ENCODE peak calls at places on chromosomes 13 and 19, in five cellular contexts. M, F, Y, A and R are unnamed samples.

GRCh38 chr13:40189885-40190655 is 476.4 kb downstream of the FOXO1 start:
- DNase-seq in Y (no peak), A (no peak), F (peak), M (no peak), R (no peak)

GRCh38 chr19:485122-485521 is 11.2 kb upstream of the MADCAM1 start:
- DNase-seq in Y (no peak), M (no peak), F (no peak), A (no peak), R (peak)

GRCh38 chr19:35673121-35673804 is 6.9 kb downstream of the UPK1A start:
- DNase-seq in M (peak), A (no peak), F (no peak), Y (peak), R (peak)

GRCh38 chr19:28943651-28944050 is 269.3 kb downstream of the UQCRFS1 start:
- DNase-seq in A (no peak), F (no peak), M (no peak), Y (no peak), R (no peak)

GRCh38 chr19:12163841-12164240 is 945 bp downstream of the ZNF136 start:
- DNase-seq in F (no peak), M (no peak), A (no peak), Y (no peak), R (no peak)

GRCh38 chr13:59510377-59510776 is 653.4 kb downstream of the DIAPH3 start:
- DNase-seq in M (no peak), A (no peak), Y (no peak), F (no peak), R (no peak)

GRCh38 chr13:48920730-48921129 is 55.0 kb upstream of the FNDC3A start:
- DNase-seq in A (no peak), Y (no peak), M (no peak), F (no peak), R (no peak)

GRCh38 chr19:51128227-51128626 is 3.5 kb downstream of the SIGLEC9 start:
- DNase-seq in F (no peak), Y (no peak), A (no peak), M (no peak), R (peak)

GRCh38 chr19:52724701-52725514 is 9.9 kb downstream of the ZNF611 start:
- DNase-seq in F (no peak), Y (no peak), M (no peak), A (no peak), R (no peak)

GRCh38 chr19:488505-489417 is 7.5 kb upstream of the MADCAM1 start:
- DNase-seq in F (peak), Y (peak), A (peak), M (peak), R (peak)

GRCh38 chr19:8884416-8884815 is 52.2 kb downstream of the MBD3L1 start:
- DNase-seq in A (no peak), F (no peak), Y (no peak), M (no peak), R (no peak)

GRCh38 chr19:51259348-51260245 is 8.7 kb downstream of the SIGLECL1 start:
- DNase-seq in A (no peak), Y (no peak), F (peak), M (peak), R (no peak)

GRCh38 chr19:49746206-49746958 is 16.7 kb downstream of the TSKS start:
- DNase-seq in M (no peak), A (no peak), Y (peak), F (peak), R (peak)

GRCh38 chr13:71979616-71980015 is 112.6 kb upstream of the DACH1 start:
- DNase-seq in M (peak), Y (no peak), F (no peak), A (no peak), R (no peak)

GRCh38 chr19:30206187-30206586 is 166.0 kb upstream of the ZNF536 start:
- DNase-seq in Y (no peak), M (no peak), A (no peak), F (no peak), R (no peak)

GRCh38 chr19:6047741-6048231 is 62.5 kb downstream of the RFX2 start:
- DNase-seq in F (no peak), M (peak), A (no peak), Y (no peak), R (no peak)

GRCh38 chr13:41025518-41025917 is 6.4 kb upstream of the ELF1 start:
- DNase-seq in F (no peak), Y (no peak), M (no peak), A (no peak), R (no peak)

GRCh38 chr19:27822336-27822735 is 1390.6 kb downstream of the UQCRFS1 start:
- DNase-seq in F (no peak), M (no peak), Y (no peak), A (no peak), R (no peak)

GRCh38 chr19:41175825-41176734 is 16.9 kb upstream of the CYP2S1 start:
- DNase-seq in M (peak), F (peak), A (peak), Y (no peak), R (peak)

GRCh38 chr19:18520848-18521691 is 800 bp downstream of the ELL start:
- DNase-seq in Y (peak), F (no peak), A (no peak), M (no peak), R (peak)

GRCh38 chr13:113209880-113210421 is 538 bp downstream of the CUL4A start:
- DNase-seq in Y (peak), F (peak), M (peak), A (no peak), R (peak)